ENCODE peak calls at places on chromosomes 12 and 14, in eight cellular contexts. One of them, this sample, is unnamed. For H3K36me3, the result is how much of the 10 kb centered on the place peaks cover.

GRCh38 chr14:51479584-51480305 is 172.0 kb upstream of the FRMD6 start:
- DNase-seq in vagina: no peak
- DNase-seq in tibial artery: no peak
- DNase-seq in IMR-90: peak
- DNase-seq in PC-9: no peak
- DNase-seq in prostate gland: no peak
- DNase-seq in ovary: peak
- DNase-seq in thyroid gland: no peak
- DNase-seq in this sample: peak

GRCh38 chr12:30643366-30643765 is 52.3 kb downstream of the IPO8 start:
- DNase-seq in vagina: no peak
- DNase-seq in tibial artery: no peak
- DNase-seq in IMR-90: peak
- DNase-seq in PC-9: no peak
- DNase-seq in prostate gland: no peak
- DNase-seq in ovary: no peak
- DNase-seq in thyroid gland: no peak
- DNase-seq in this sample: peak

GRCh38 chr12:38921025-38921677 is 15.8 kb upstream of the CPNE8 start:
- DNase-seq in vagina: no peak
- DNase-seq in tibial artery: no peak
- DNase-seq in IMR-90: no peak
- DNase-seq in PC-9: peak
- DNase-seq in prostate gland: peak
- DNase-seq in ovary: no peak
- DNase-seq in thyroid gland: peak
- DNase-seq in this sample: peak

GRCh38 chr14:36300337-36300736 is 20.1 kb downstream of the MBIP start:
- DNase-seq in vagina: no peak
- DNase-seq in tibial artery: no peak
- DNase-seq in IMR-90: peak
- DNase-seq in PC-9: no peak
- DNase-seq in prostate gland: no peak
- DNase-seq in ovary: no peak
- DNase-seq in thyroid gland: no peak
- DNase-seq in this sample: peak

GRCh38 chr12:87793134-87793533 is 236.1 kb downstream of the C12orf50 start:
- DNase-seq in vagina: no peak
- DNase-seq in tibial artery: no peak
- DNase-seq in IMR-90: peak
- DNase-seq in PC-9: no peak
- DNase-seq in prostate gland: no peak
- DNase-seq in ovary: no peak
- DNase-seq in thyroid gland: no peak
- DNase-seq in this sample: no peak

GRCh38 chr14:51607677-51608076 is 44.0 kb upstream of the FRMD6 start:
- DNase-seq in vagina: no peak
- DNase-seq in tibial artery: no peak
- DNase-seq in IMR-90: peak
- DNase-seq in PC-9: no peak
- DNase-seq in prostate gland: no peak
- DNase-seq in ovary: no peak
- DNase-seq in thyroid gland: no peak
- DNase-seq in this sample: no peak

GRCh38 chr12:114918535-114919233 is 234.7 kb upstream of the TBX3 start:
- DNase-seq in vagina: no peak
- DNase-seq in tibial artery: no peak
- DNase-seq in IMR-90: peak
- DNase-seq in PC-9: no peak
- DNase-seq in prostate gland: no peak
- DNase-seq in ovary: no peak
- DNase-seq in thyroid gland: no peak
- DNase-seq in this sample: peak

GRCh38 chr12:119931402-119931801 is 54.3 kb upstream of the CIT start:
- DNase-seq in vagina: no peak
- DNase-seq in tibial artery: no peak
- DNase-seq in IMR-90: no peak
- DNase-seq in PC-9: no peak
- DNase-seq in prostate gland: no peak
- DNase-seq in ovary: no peak
- DNase-seq in thyroid gland: peak
- DNase-seq in this sample: peak

GRCh38 chr12:108690799-108691153 is 40.5 kb downstream of the CORO1C start:
- DNase-seq in vagina: no peak
- DNase-seq in tibial artery: no peak
- DNase-seq in IMR-90: no peak
- DNase-seq in PC-9: no peak
- DNase-seq in prostate gland: no peak
- DNase-seq in ovary: no peak
- DNase-seq in thyroid gland: no peak
- DNase-seq in this sample: no peak

GRCh38 chr12:121803861-121804416 is at the start of gene SETD1B:
- DNase-seq in vagina: no peak
- DNase-seq in tibial artery: peak
- DNase-seq in IMR-90: peak
- DNase-seq in PC-9: no peak
- DNase-seq in prostate gland: no peak
- DNase-seq in ovary: peak
- DNase-seq in thyroid gland: peak
- DNase-seq in this sample: no peak

GRCh38 chr12:32906407-32907165 is 10.0 kb upstream of the PKP2 start:
- DNase-seq in vagina: no peak
- DNase-seq in tibial artery: no peak
- DNase-seq in IMR-90: no peak
- DNase-seq in PC-9: peak
- DNase-seq in prostate gland: no peak
- DNase-seq in ovary: no peak
- DNase-seq in thyroid gland: no peak
- DNase-seq in this sample: no peak

GRCh38 chr14:75452900-75453816 is 25.3 kb downstream of the JDP2 start:
- DNase-seq in vagina: no peak
- DNase-seq in tibial artery: peak
- DNase-seq in IMR-90: peak
- DNase-seq in PC-9: peak
- DNase-seq in prostate gland: peak
- DNase-seq in ovary: peak
- DNase-seq in thyroid gland: peak
- DNase-seq in this sample: peak

GRCh38 chr14:91269076-91269991 is 24.8 kb upstream of the GPR68 start:
- DNase-seq in vagina: no peak
- DNase-seq in tibial artery: no peak
- DNase-seq in IMR-90: no peak
- DNase-seq in PC-9: no peak
- DNase-seq in prostate gland: no peak
- DNase-seq in ovary: no peak
- DNase-seq in thyroid gland: no peak
- DNase-seq in this sample: no peak

GRCh38 chr14:104975481-104976197 is 2.5 kb downstream of the AHNAK2 start:
- DNase-seq in vagina: no peak
- DNase-seq in tibial artery: no peak
- DNase-seq in IMR-90: no peak
- DNase-seq in PC-9: no peak
- DNase-seq in prostate gland: no peak
- DNase-seq in ovary: peak
- DNase-seq in thyroid gland: no peak
- DNase-seq in this sample: no peak

GRCh38 chr12:49026678-49027480 is 8.3 kb upstream of the PRKAG1 start:
- DNase-seq in vagina: no peak
- DNase-seq in tibial artery: no peak
- DNase-seq in IMR-90: no peak
- DNase-seq in PC-9: no peak
- DNase-seq in prostate gland: no peak
- DNase-seq in ovary: peak
- DNase-seq in thyroid gland: no peak
- DNase-seq in this sample: no peak

GRCh38 chr12:104902125-104902524 is 56.0 kb downstream of the SLC41A2 start:
- DNase-seq in vagina: no peak
- DNase-seq in tibial artery: no peak
- DNase-seq in IMR-90: no peak
- DNase-seq in PC-9: no peak
- DNase-seq in prostate gland: no peak
- DNase-seq in ovary: no peak
- DNase-seq in thyroid gland: no peak
- DNase-seq in this sample: no peak

GRCh38 chr14:101121399-101122113 is 218.0 kb upstream of the RTL1 start:
- DNase-seq in vagina: peak
- DNase-seq in tibial artery: peak
- DNase-seq in IMR-90: no peak
- DNase-seq in PC-9: no peak
- DNase-seq in prostate gland: peak
- DNase-seq in ovary: no peak
- DNase-seq in thyroid gland: no peak
- DNase-seq in this sample: no peak

GRCh38 chr14:101122114-101122854 is 218.8 kb upstream of the RTL1 start:
- DNase-seq in vagina: peak
- DNase-seq in tibial artery: peak
- DNase-seq in IMR-90: no peak
- DNase-seq in PC-9: no peak
- DNase-seq in prostate gland: peak
- DNase-seq in ovary: no peak
- DNase-seq in thyroid gland: no peak
- DNase-seq in this sample: no peak

GRCh38 chr14:101118746-101119610 is 215.5 kb upstream of the RTL1 start:
- DNase-seq in vagina: no peak
- DNase-seq in tibial artery: no peak
- DNase-seq in IMR-90: no peak
- DNase-seq in PC-9: no peak
- DNase-seq in prostate gland: peak
- DNase-seq in ovary: no peak
- DNase-seq in thyroid gland: no peak
- DNase-seq in this sample: no peak

GRCh38 chr14:101119830-101120571 is 216.5 kb upstream of the RTL1 start:
- DNase-seq in vagina: peak
- DNase-seq in tibial artery: peak
- DNase-seq in IMR-90: peak
- DNase-seq in PC-9: no peak
- DNase-seq in prostate gland: peak
- DNase-seq in ovary: peak
- DNase-seq in thyroid gland: no peak
- DNase-seq in this sample: no peak

DNA sequence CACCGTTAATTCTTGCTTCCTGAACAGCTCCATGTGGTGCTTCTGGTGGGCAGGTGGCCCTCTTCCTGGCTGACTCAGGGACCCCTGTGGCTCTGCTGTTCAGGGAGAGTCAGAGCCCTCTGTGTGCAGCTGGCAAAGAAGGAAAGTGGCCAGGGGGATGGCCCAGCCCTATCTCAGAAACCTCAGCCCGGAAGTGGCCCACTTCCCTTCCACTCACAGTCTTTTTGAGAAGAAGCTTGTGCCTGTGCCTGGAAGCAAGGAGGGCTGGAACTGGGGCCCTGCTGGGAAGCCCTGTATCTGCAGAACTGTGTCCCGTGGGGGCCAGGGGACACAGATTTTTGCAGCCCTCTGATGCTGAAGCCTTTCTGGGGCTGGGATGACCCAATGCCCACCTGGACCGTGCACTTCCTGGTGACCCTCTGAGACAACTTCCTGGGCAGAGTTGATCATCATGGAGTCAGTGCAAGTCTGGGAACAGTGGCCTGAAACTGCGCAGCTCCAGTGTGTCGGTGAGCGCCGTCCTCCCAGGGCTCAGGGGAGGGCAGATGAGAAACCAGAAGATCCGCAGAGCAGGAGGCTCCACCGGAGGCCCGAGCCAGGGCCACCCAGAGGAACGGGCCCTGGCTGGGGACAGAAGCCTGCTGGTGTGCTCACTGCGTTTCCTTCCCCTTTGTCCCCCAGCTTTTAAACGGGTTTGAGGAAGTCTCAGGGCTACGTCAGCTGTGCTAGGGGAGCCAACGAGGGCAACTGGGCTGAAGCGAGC is 217.3 kb upstream of the RTL1 start:
- DNase-seq in vagina: peak
- DNase-seq in tibial artery: peak
- DNase-seq in IMR-90: no peak
- DNase-seq in PC-9: no peak
- DNase-seq in prostate gland: peak
- DNase-seq in ovary: peak
- DNase-seq in thyroid gland: peak
- DNase-seq in this sample: no peak
- H3K4me3 ChIP-seq in vagina: no peak
- H3K4me3 ChIP-seq in tibial artery: no peak
- H3K4me3 ChIP-seq in IMR-90: no peak
- H3K4me3 ChIP-seq in PC-9: no peak
- H3K4me3 ChIP-seq in prostate gland: no peak
- H3K4me3 ChIP-seq in ovary: no peak
- H3K4me3 ChIP-seq in thyroid gland: no peak
- H3K4me3 ChIP-seq in this sample: no peak

GRCh38 chr12:10753066-10753465 is 29.9 kb upstream of the YBX3 start:
- DNase-seq in vagina: no peak
- DNase-seq in tibial artery: no peak
- DNase-seq in IMR-90: peak
- DNase-seq in PC-9: no peak
- DNase-seq in prostate gland: no peak
- DNase-seq in ovary: no peak
- DNase-seq in thyroid gland: no peak
- DNase-seq in this sample: peak
- H3K36me3 ChIP-seq in vagina: under half
- H3K36me3 ChIP-seq in tibial artery: under half
- H3K36me3 ChIP-seq in IMR-90: under half
- H3K36me3 ChIP-seq in PC-9: under half
- H3K36me3 ChIP-seq in prostate gland: under half
- H3K36me3 ChIP-seq in ovary: under half
- H3K36me3 ChIP-seq in thyroid gland: under half
- H3K36me3 ChIP-seq in this sample: under half

DNA sequence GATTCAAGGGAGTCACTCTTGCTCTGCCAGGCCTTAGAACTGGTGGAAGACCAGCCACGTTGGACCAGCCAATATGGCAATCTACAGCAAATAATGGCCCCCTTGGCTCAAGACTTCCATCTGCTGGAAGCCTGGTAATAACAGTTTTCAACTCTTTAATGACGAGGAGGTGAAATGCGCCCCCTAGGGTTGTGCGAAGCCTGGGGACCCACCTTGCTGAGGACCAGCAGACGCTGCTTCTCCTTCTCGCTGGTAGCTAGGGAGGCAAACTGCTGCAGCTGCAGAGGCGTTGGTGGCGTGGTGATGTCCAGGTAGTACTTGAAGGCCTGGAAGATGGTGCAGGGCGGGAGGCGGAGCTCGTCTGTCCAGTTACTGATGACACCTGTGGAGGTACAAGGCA is 41.5 kb upstream of the FBXO21 start:
- DNase-seq in vagina: no peak
- DNase-seq in tibial artery: no peak
- DNase-seq in IMR-90: no peak
- DNase-seq in PC-9: no peak
- DNase-seq in prostate gland: no peak
- DNase-seq in ovary: no peak
- DNase-seq in thyroid gland: no peak
- DNase-seq in this sample: no peak
- TF ChIP-seq CTCF in vagina: no peak
- TF ChIP-seq CTCF in tibial artery: no peak
- TF ChIP-seq CTCF in IMR-90: no peak
- TF ChIP-seq CTCF in PC-9: no peak
- TF ChIP-seq CTCF in prostate gland: no peak
- TF ChIP-seq CTCF in ovary: no peak
- TF ChIP-seq CTCF in thyroid gland: no peak
- TF ChIP-seq CTCF in this sample: no peak

DNA sequence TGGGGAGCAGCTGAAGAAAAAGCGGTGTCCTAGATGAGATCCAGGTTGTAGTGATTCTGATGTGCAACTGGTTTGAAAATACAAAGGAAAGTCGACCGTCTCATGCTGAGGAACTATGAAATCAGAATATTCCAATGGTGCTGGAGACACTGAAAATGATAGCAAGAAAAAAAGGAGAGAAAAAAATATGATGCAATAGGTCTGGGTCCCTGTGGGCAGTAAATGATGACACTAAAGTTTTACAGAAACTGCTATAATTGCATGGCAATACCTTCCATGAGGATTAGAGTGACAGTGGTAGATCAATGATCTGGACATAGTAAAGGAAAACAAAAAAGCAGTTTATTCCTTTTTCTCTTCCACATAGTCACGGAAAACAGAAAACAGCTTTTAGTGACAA is 2.3 kb downstream of the PYM1 start:
- DNase-seq in vagina: no peak
- DNase-seq in tibial artery: no peak
- DNase-seq in IMR-90: no peak
- DNase-seq in PC-9: no peak
- DNase-seq in prostate gland: no peak
- DNase-seq in ovary: no peak
- DNase-seq in thyroid gland: no peak
- DNase-seq in this sample: no peak
- H3K4me3 ChIP-seq in vagina: no peak
- H3K4me3 ChIP-seq in tibial artery: no peak
- H3K4me3 ChIP-seq in IMR-90: no peak
- H3K4me3 ChIP-seq in PC-9: peak
- H3K4me3 ChIP-seq in prostate gland: peak
- H3K4me3 ChIP-seq in ovary: no peak
- H3K4me3 ChIP-seq in thyroid gland: no peak
- H3K4me3 ChIP-seq in this sample: no peak

This sample was measured in bronchial epithelial cell.